ENCODE peak calls at places on chromosomes 3 and 15, in four cellular contexts. B is astrocyte, W is cardiac fibroblast, H is NCI-H345. D is an unnamed sample.

GRCh38 chr3:123064914-123065313 is 1.9 kb upstream of the PDIA5 start:
- DNase-seq in B (no peak), W (no peak), H (no peak), D (no peak)

GRCh38 chr3:67819447-67819846 is 165.0 kb upstream of the SUCLG2 start:
- DNase-seq in B (no peak), W (no peak), H (no peak), D (no peak)

GRCh38 chr15:99115300-99116215 is 10.7 kb downstream of the SYNM start:
- DNase-seq in B (no peak), W (no peak), H (no peak), D (no peak)

GRCh38 chr3:134594236-134594825 is 56.5 kb downstream of the KY start:
- DNase-seq in B (no peak), W (peak), H (peak), D (no peak)

GRCh38 chr3:125958511-125959316 is 10.3 kb upstream of the ROPN1B start:
- DNase-seq in B (no peak), W (no peak), H (no peak), D (no peak)

GRCh38 chr15:36062357-36062756 is 516.4 kb upstream of the DPH6 start:
- DNase-seq in B (no peak), W (no peak), H (no peak), D (no peak)

GRCh38 chr3:179591313-179591712 is 13.1 kb downstream of the MRPL47 start:
- DNase-seq in B (no peak), W (peak), H (no peak), D (no peak)

GRCh38 chr3:38421679-38422336 is 31.9 kb upstream of the ACVR2B start:
- DNase-seq in B (no peak), W (no peak), H (no peak), D (no peak)

GRCh38 chr3:120153294-120153693 is 59.0 kb upstream of the GSK3B start:
- DNase-seq in B (peak), W (peak), H (no peak), D (peak)

GRCh38 chr15:85361306-85361705 is 19.1 kb upstream of the AKAP13 start:
- DNase-seq in B (no peak), W (no peak), H (no peak), D (no peak)

GRCh38 chr15:62390793-62391543 is 225.9 kb upstream of the C2CD4B start:
- DNase-seq in B (peak), W (peak), H (no peak), D (peak)

GRCh38 chr3:122265937-122266336 is 59.1 kb upstream of the CSTA start:
- DNase-seq in B (no peak), W (no peak), H (no peak), D (no peak)

GRCh38 chr3:31917303-31917903 is 63.7 kb downstream of the OSBPL10 start:
- DNase-seq in B (no peak), W (peak), H (no peak), D (peak)

GRCh38 chr15:39581501-39582285 is 814 bp downstream of the THBS1 start:
- DNase-seq in B (no peak), W (peak), H (no peak), D (peak)

D was measured in fibroblast of lung.